ENCODE peak calls at places on chromosome 6, in seven cellular contexts. One of them, this sample, is unnamed.

GRCh38 chr6:91376686-91377085 is 789.8 kb upstream of the MAP3K7 start:
- DNase-seq in mammary epithelial cell: no peak
- DNase-seq in OCI-LY7: no peak
- DNase-seq in HepG2: no peak
- DNase-seq in A549: no peak
- DNase-seq in HCT116: no peak
- DNase-seq in IMR-90: no peak
- DNase-seq in this sample: no peak

GRCh38 chr6:141677598-141678211 is 455.0 kb upstream of the GJE1 start:
- DNase-seq in mammary epithelial cell: peak
- DNase-seq in OCI-LY7: peak
- DNase-seq in IMR-90: peak
- DNase-seq in HepG2: peak
- DNase-seq in A549: peak
- DNase-seq in HCT116: peak
- DNase-seq in this sample: no peak

GRCh38 chr6:35044145-35044745 is 96.9 kb downstream of the TCP11 start:
- DNase-seq in IMR-90: no peak
- DNase-seq in OCI-LY7: no peak
- DNase-seq in mammary epithelial cell: peak
- DNase-seq in HepG2: no peak
- DNase-seq in HCT116: no peak
- DNase-seq in A549: no peak
- DNase-seq in this sample: no peak

GRCh38 chr6:44007818-44008660 is 119.2 kb downstream of the MRPL14 start:
- DNase-seq in A549: no peak
- DNase-seq in IMR-90: no peak
- DNase-seq in OCI-LY7: no peak
- DNase-seq in mammary epithelial cell: no peak
- DNase-seq in HCT116: no peak
- DNase-seq in HepG2: no peak
- DNase-seq in this sample: no peak

GRCh38 chr6:75436869-75437268 is 56.7 kb downstream of the FILIP1 start:
- DNase-seq in HepG2: no peak
- DNase-seq in OCI-LY7: no peak
- DNase-seq in IMR-90: no peak
- DNase-seq in HCT116: no peak
- DNase-seq in mammary epithelial cell: no peak
- DNase-seq in A549: no peak
- DNase-seq in this sample: no peak

GRCh38 chr6:52976591-52977035 is 18.5 kb downstream of the GSTA4 start:
- DNase-seq in HCT116: no peak
- DNase-seq in mammary epithelial cell: no peak
- DNase-seq in OCI-LY7: no peak
- DNase-seq in IMR-90: no peak
- DNase-seq in A549: no peak
- DNase-seq in HepG2: no peak
- DNase-seq in this sample: no peak

GRCh38 chr6:117880824-117881223 is 26.2 kb upstream of the SLC35F1 start:
- DNase-seq in A549: no peak
- DNase-seq in IMR-90: no peak
- DNase-seq in OCI-LY7: no peak
- DNase-seq in mammary epithelial cell: no peak
- DNase-seq in HCT116: no peak
- DNase-seq in HepG2: no peak
- DNase-seq in this sample: no peak

GRCh38 chr6:43453831-43454230 is 1.5 kb downstream of the DLK2 start:
- DNase-seq in HCT116: no peak
- DNase-seq in IMR-90: no peak
- DNase-seq in mammary epithelial cell: no peak
- DNase-seq in A549: no peak
- DNase-seq in HepG2: no peak
- DNase-seq in OCI-LY7: no peak
- DNase-seq in this sample: no peak

GRCh38 chr6:53347250-53347920 is 1.4 kb downstream of the ELOVL5 start:
- DNase-seq in OCI-LY7: peak
- DNase-seq in HepG2: no peak
- DNase-seq in A549: no peak
- DNase-seq in HCT116: no peak
- DNase-seq in mammary epithelial cell: peak
- DNase-seq in IMR-90: peak
- DNase-seq in this sample: peak

GRCh38 chr6:30985490-30985889 is 2.0 kb downstream of the MUC21 start:
- DNase-seq in OCI-LY7: no peak
- DNase-seq in HepG2: no peak
- DNase-seq in HCT116: no peak
- DNase-seq in IMR-90: no peak
- DNase-seq in mammary epithelial cell: no peak
- DNase-seq in A549: no peak
- DNase-seq in this sample: no peak

GRCh38 chr6:1894954-1895353 is 285.2 kb downstream of the FOXC1 start:
- DNase-seq in OCI-LY7: no peak
- DNase-seq in IMR-90: no peak
- DNase-seq in A549: no peak
- DNase-seq in HCT116: no peak
- DNase-seq in HepG2: no peak
- DNase-seq in mammary epithelial cell: peak
- DNase-seq in this sample: peak

GRCh38 chr6:43901330-43902230 is 131.6 kb downstream of the VEGFA start:
- DNase-seq in HCT116: no peak
- DNase-seq in OCI-LY7: no peak
- DNase-seq in IMR-90: no peak
- DNase-seq in mammary epithelial cell: no peak
- DNase-seq in A549: no peak
- DNase-seq in HepG2: no peak
- DNase-seq in this sample: peak

GRCh38 chr6:158018851-158019361 is 37.2 kb downstream of the SYNJ2 start:
- DNase-seq in HCT116: no peak
- DNase-seq in OCI-LY7: no peak
- DNase-seq in IMR-90: peak
- DNase-seq in mammary epithelial cell: no peak
- DNase-seq in A549: no peak
- DNase-seq in HepG2: no peak
- DNase-seq in this sample: no peak

GRCh38 chr6:37042139-37042538 is 36.7 kb downstream of the FGD2 start:
- DNase-seq in OCI-LY7: no peak
- DNase-seq in mammary epithelial cell: no peak
- DNase-seq in HCT116: no peak
- DNase-seq in IMR-90: no peak
- DNase-seq in A549: no peak
- DNase-seq in HepG2: no peak
- DNase-seq in this sample: no peak

GRCh38 chr6:118306640-118307238 is 241.4 kb upstream of the PLN start:
- DNase-seq in OCI-LY7: no peak
- DNase-seq in A549: no peak
- DNase-seq in mammary epithelial cell: no peak
- DNase-seq in IMR-90: no peak
- DNase-seq in HepG2: no peak
- DNase-seq in HCT116: no peak
- DNase-seq in this sample: no peak

GRCh38 chr6:144683216-144684070 is 398.3 kb downstream of the UTRN start:
- DNase-seq in HCT116: no peak
- DNase-seq in OCI-LY7: no peak
- DNase-seq in mammary epithelial cell: no peak
- DNase-seq in A549: no peak
- DNase-seq in HepG2: no peak
- DNase-seq in IMR-90: no peak
- DNase-seq in this sample: no peak

GRCh38 chr6:90241229-90241873 is 55.3 kb downstream of the BACH2 start:
- DNase-seq in HCT116: no peak
- DNase-seq in HepG2: no peak
- DNase-seq in IMR-90: no peak
- DNase-seq in OCI-LY7: no peak
- DNase-seq in A549: no peak
- DNase-seq in mammary epithelial cell: no peak
- DNase-seq in this sample: no peak

GRCh38 chr6:141139461-141139860 is 993.3 kb upstream of the GJE1 start:
- DNase-seq in IMR-90: no peak
- DNase-seq in A549: no peak
- DNase-seq in mammary epithelial cell: no peak
- DNase-seq in HepG2: no peak
- DNase-seq in OCI-LY7: no peak
- DNase-seq in HCT116: no peak
- DNase-seq in this sample: no peak

GRCh38 chr6:128723667-128724066 is 159.3 kb upstream of the LAMA2 start:
- DNase-seq in OCI-LY7: no peak
- DNase-seq in A549: no peak
- DNase-seq in HepG2: no peak
- DNase-seq in IMR-90: peak
- DNase-seq in HCT116: no peak
- DNase-seq in mammary epithelial cell: peak
- DNase-seq in this sample: no peak

DNA sequence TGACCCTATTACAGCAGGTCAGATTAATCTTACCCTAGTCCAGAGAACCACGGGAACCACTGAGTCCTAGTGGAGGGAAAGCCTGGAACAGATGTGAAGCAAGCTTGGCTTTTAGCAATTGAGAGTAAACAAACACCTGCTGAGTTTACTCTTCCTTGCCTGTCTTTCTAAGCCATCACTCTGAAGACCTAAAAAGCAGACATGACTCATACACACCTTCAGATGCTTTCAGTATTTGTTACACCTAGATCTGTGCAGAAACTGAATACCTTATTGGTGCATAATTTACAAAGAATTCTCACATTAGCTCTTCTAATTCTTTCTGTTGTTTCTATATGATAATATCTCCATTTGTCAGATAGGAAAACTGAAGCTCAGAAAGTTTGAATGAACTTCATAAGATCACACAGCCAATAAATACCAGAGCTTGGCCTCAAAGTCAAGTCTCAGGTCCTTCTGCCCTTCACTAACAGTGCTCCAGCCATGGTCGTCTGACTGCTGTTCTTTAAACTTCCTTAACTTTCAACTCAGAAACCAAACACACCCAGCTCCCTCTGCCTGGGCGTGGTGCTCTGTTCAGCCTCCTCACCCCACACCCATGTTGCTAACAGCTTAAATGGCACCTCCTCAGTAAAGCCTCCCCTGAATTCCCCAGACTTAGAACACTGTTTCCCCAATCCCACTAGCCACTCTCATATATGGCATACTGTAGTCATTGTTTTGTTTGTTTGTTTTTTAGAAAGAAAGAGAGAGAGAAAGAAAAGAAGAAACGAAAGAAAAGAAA is 8.6 kb upstream of the GABBR1 start:
- DNase-seq in OCI-LY7: no peak
- DNase-seq in mammary epithelial cell: peak
- DNase-seq in A549: no peak
- DNase-seq in HepG2: no peak
- DNase-seq in IMR-90: no peak
- DNase-seq in HCT116: no peak
- DNase-seq in this sample: peak
- H3K4me2 ChIP-seq in OCI-LY7: no peak
- H3K4me2 ChIP-seq in mammary epithelial cell: no peak
- H3K4me2 ChIP-seq in A549: peak
- H3K4me2 ChIP-seq in HepG2: no peak
- H3K4me2 ChIP-seq in IMR-90: no peak
- H3K4me2 ChIP-seq in HCT116: peak
- H3K4me2 ChIP-seq in this sample: peak

GRCh38 chr6:163427498-163428254 is 13.2 kb downstream of the QKI start:
- DNase-seq in HepG2: peak
- DNase-seq in IMR-90: peak
- DNase-seq in mammary epithelial cell: peak
- DNase-seq in OCI-LY7: peak
- DNase-seq in HCT116: peak
- DNase-seq in A549: peak
- DNase-seq in this sample: peak
- TF ChIP-seq CTCF in HepG2: peak
- TF ChIP-seq CTCF in IMR-90: peak
- TF ChIP-seq CTCF in mammary epithelial cell: peak
- TF ChIP-seq CTCF in OCI-LY7: peak
- TF ChIP-seq CTCF in HCT116: no peak
- TF ChIP-seq CTCF in A549: peak
- TF ChIP-seq CTCF in this sample: peak

GRCh38 chr6:142816024-142816423 is 129.0 kb downstream of the HIVEP2 start:
- DNase-seq in OCI-LY7: no peak
- DNase-seq in A549: no peak
- DNase-seq in IMR-90: peak
- DNase-seq in mammary epithelial cell: no peak
- DNase-seq in HCT116: no peak
- DNase-seq in HepG2: no peak
- DNase-seq in this sample: no peak

GRCh38 chr6:142811923-142812322 is 133.1 kb downstream of the HIVEP2 start:
- DNase-seq in A549: no peak
- DNase-seq in HepG2: no peak
- DNase-seq in OCI-LY7: peak
- DNase-seq in IMR-90: no peak
- DNase-seq in HCT116: no peak
- DNase-seq in mammary epithelial cell: no peak
- DNase-seq in this sample: no peak

GRCh38 chr6:142808405-142809061 is 136.4 kb downstream of the HIVEP2 start:
- DNase-seq in HepG2: no peak
- DNase-seq in mammary epithelial cell: no peak
- DNase-seq in OCI-LY7: no peak
- DNase-seq in HCT116: no peak
- DNase-seq in IMR-90: no peak
- DNase-seq in A549: no peak
- DNase-seq in this sample: no peak

GRCh38 chr6:142809947-142810346 is 135.0 kb downstream of the HIVEP2 start:
- DNase-seq in mammary epithelial cell: no peak
- DNase-seq in A549: no peak
- DNase-seq in OCI-LY7: no peak
- DNase-seq in IMR-90: no peak
- DNase-seq in HepG2: peak
- DNase-seq in HCT116: no peak
- DNase-seq in this sample: no peak

DNA sequence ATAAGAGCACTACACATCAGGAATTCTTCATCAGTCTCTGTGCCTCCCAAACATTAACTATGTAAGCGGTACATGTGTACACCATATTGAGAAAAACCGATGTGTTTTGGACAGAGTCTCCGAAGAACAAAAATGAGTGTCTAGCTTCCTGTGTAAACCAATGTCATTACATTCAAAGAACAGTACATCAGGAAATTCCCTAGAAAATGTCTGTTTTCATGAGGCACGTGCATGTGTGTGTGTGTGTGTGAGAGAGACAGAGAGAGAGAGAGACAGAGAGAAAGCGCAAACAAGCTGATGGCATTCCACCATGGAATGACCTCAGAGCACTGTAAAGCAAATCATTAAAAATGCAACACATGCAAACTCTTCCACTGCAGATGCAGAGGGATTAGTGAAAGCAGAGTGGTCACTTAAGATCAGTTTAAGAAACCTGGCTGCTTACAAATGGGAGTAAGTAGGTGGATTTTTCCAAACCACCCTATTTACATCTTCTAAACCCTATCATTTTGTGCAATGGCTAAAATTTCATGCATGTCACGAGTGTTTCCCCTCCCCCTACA is 133.9 kb downstream of the HIVEP2 start:
- DNase-seq in HepG2: no peak
- DNase-seq in A549: no peak
- DNase-seq in HCT116: no peak
- DNase-seq in mammary epithelial cell: no peak
- DNase-seq in OCI-LY7: no peak
- DNase-seq in IMR-90: peak
- DNase-seq in this sample: no peak
- H3K4me2 ChIP-seq in HepG2: no peak
- H3K4me2 ChIP-seq in A549: no peak
- H3K4me2 ChIP-seq in HCT116: no peak
- H3K4me2 ChIP-seq in mammary epithelial cell: no peak
- H3K4me2 ChIP-seq in OCI-LY7: no peak
- H3K4me2 ChIP-seq in IMR-90: peak
- H3K4me2 ChIP-seq in this sample: no peak

DNA sequence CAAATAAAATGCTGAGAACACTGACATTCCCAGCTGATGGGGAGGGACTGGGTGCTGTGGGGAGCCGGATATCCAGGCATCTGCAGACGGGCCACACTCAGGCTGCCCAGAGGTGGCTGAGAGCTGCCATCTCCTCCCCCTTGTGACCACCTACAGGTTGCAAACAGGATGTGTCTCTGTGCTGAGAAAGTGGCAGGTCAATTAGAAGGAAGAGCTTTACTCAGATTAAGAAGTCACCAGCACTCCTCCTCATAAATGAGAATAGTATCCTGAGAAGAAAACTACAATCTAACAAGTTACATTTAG is 63.0 kb downstream of the HUS1B start:
- DNase-seq in A549: no peak
- DNase-seq in HepG2: no peak
- DNase-seq in IMR-90: no peak
- DNase-seq in OCI-LY7: no peak
- DNase-seq in mammary epithelial cell: no peak
- DNase-seq in HCT116: no peak
- DNase-seq in this sample: no peak
- TF ChIP-seq CTCF in A549: no peak
- TF ChIP-seq CTCF in HepG2: no peak
- TF ChIP-seq CTCF in IMR-90: no peak
- TF ChIP-seq CTCF in OCI-LY7: no peak
- TF ChIP-seq CTCF in mammary epithelial cell: no peak
- TF ChIP-seq CTCF in HCT116: no peak
- TF ChIP-seq CTCF in this sample: no peak

This sample was measured in PC-9.